ENCODE peak calls at places on chromosomes 12 and 14, in eight cellular contexts. K is K562, N is IMR-90, D is fibroblast of the aortic adventitia, I is foreskin fibroblast, Z is stomach, U is prostate gland, W is gastrocnemius medialis. Q is an unnamed sample.

GRCh38 chr12:115370650-115371049 is 686.7 kb upstream of the TBX3 start:
- DNase-seq in I (no peak), W (no peak), Z (no peak), N (no peak), D (no peak), U (no peak), K (no peak), Q (no peak)

GRCh38 chr14:55731881-55732498 is 152.0 kb downstream of the KTN1 start:
- DNase-seq in K (no peak), Z (peak; percentile 62), U (no peak), W (no peak), I (peak; percentile 58), D (peak; percentile 44), N (peak; percentile 24), Q (peak; percentile 25)

GRCh38 chr12:12502813-12503146 is 59.9 kb downstream of the DUSP16 start:
- DNase-seq in K (no peak), Z (no peak), U (no peak), N (no peak), W (no peak), D (no peak), I (no peak), Q (no peak)

GRCh38 chr14:51293149-51293925 is 53.3 kb downstream of the TMX1 start:
- DNase-seq in Z (no peak), W (peak; percentile 15), K (no peak), N (peak; percentile 75), U (no peak), D (peak; percentile 93), I (peak; percentile 55), Q (peak; percentile 36)

GRCh38 chr14:100067481-100067880 is 2.3 kb downstream of the EVL start:
- DNase-seq in D (no peak), N (no peak), W (no peak), U (no peak), K (no peak), Z (no peak), I (no peak), Q (no peak)

GRCh38 chr14:71533396-71533795 is 398.8 kb upstream of the RGS6 start:
- DNase-seq in D (peak; percentile 58), U (no peak), I (peak; percentile 19), W (no peak), N (peak; percentile 50), K (no peak), Z (no peak), Q (peak; percentile 59)

GRCh38 chr12:95802482-95803264 is 12.1 kb upstream of the NTN4 start:
- DNase-seq in K (no peak), Z (no peak), I (peak; percentile 93), W (no peak), U (peak; percentile 39), D (peak; percentile 89), N (peak; percentile 93), Q (peak; percentile 81)

GRCh38 chr12:75854681-75855309 is 176.8 kb downstream of the PHLDA1 start:
- DNase-seq in Z (no peak), W (no peak), U (no peak), N (peak; percentile 35), K (no peak), I (peak; percentile 85), D (peak; percentile 93), Q (peak; percentile 90)

GRCh38 chr14:28012629-28013415 is 753.8 kb upstream of the FOXG1 start:
- DNase-seq in U (no peak), N (no peak), Z (no peak), W (no peak), D (no peak), K (no peak), I (no peak), Q (no peak)

GRCh38 chr14:77320238-77320935 is at the start of gene POMT2:
- DNase-seq in U (peak; percentile 93), W (peak; percentile 94), Z (peak; percentile 95), I (peak; percentile 96), K (peak; percentile 90), N (peak; percentile 79), D (peak; percentile 78), Q (peak; percentile 81)

GRCh38 chr14:59870277-59871165 is at the start of gene RTN1:
- DNase-seq in W (peak; percentile 20), D (peak; percentile 22), N (peak; percentile 29), Z (peak; percentile 43), I (peak; percentile 75), U (peak; percentile 56), K (peak; percentile 6), Q (peak; percentile 28)
- TF ChIP-seq CTCF in W (no peak), D (no peak), N (no peak), Z (no peak), I (no peak), U (no peak), K (no peak), Q (no peak)

GRCh38 chr12:122080149-122081107 is 1.9 kb downstream of the MLXIP start:
- DNase-seq in D (peak; percentile 93), N (peak; percentile 86), U (peak; percentile 60), Z (peak; percentile 54), I (peak; percentile 93), K (no peak), W (peak; percentile 77), Q (peak; percentile 94)

GRCh38 chr12:122081108-122081696 is 2.6 kb downstream of the MLXIP start:
- DNase-seq in U (no peak), I (peak; percentile 64), Z (no peak), K (no peak), D (peak; percentile 88), W (no peak), N (no peak), Q (peak; percentile 53)

GRCh38 chr12:122082621-122083356 is 4.2 kb downstream of the MLXIP start:
- DNase-seq in D (no peak), U (no peak), K (no peak), N (no peak), Z (no peak), W (no peak), I (no peak), Q (no peak)

GRCh38 chr12:122079532-122080081 is 1.1 kb downstream of the MLXIP start:
- DNase-seq in I (peak; percentile 37), N (no peak), Z (no peak), W (peak; percentile 78), K (no peak), D (peak; percentile 25), U (no peak), Q (no peak)

GRCh38 chr12:122081697-122082221 is 3.2 kb downstream of the MLXIP start:
- DNase-seq in W (no peak), U (no peak), I (peak; percentile 69), D (peak; percentile 78), N (peak; percentile 55), K (no peak), Z (no peak), Q (peak; percentile 82)
- H3K4me3 ChIP-seq in W (peak overlapping the region; percentile 86), U (peak overlapping the region; percentile 4), I (peak overlapping the region; percentile 77), D (peak overlapping the region; percentile 89), N (peak overlapping the region; percentile 19), K (peak overlapping the region; percentile 74), Z (peak overlapping the region; percentile 76), Q (peak overlapping the region; percentile 86)

GRCh38 chr14:63205850-63206249 is 1.6 kb downstream of the RHOJ start:
- DNase-seq in W (no peak), Z (no peak), I (no peak), K (no peak), N (peak; percentile 28), U (no peak), D (peak; percentile 49), Q (no peak)

GRCh38 chr14:63203015-63203414 is 1.2 kb upstream of the RHOJ start:
- DNase-seq in D (no peak), W (no peak), K (no peak), Z (no peak), N (no peak), I (no peak), U (no peak), Q (no peak)

GRCh38 chr14:63205281-63205575 is 985 bp downstream of the RHOJ start:
- DNase-seq in I (no peak), W (no peak), U (no peak), D (peak; percentile 56), K (no peak), N (no peak), Z (no peak), Q (peak; percentile 8)

GRCh38 chr14:63204407-63205280 is at the start of gene RHOJ:
- DNase-seq in D (peak; percentile 45), U (no peak), Z (no peak), N (peak; percentile 32), I (peak; percentile 54), K (no peak), W (no peak), Q (peak; percentile 2)

GRCh38 chr14:63203618-63204406 is 431 bp upstream of the RHOJ start:
- DNase-seq in K (no peak), I (peak; percentile 96), W (peak; percentile 62), N (peak; percentile 99), D (peak; percentile 98), U (peak; percentile 36), Z (peak; percentile 47), Q (peak; percentile 88)
- TF ChIP-seq CTCF in K (no peak), I (peak; percentile 29), W (no peak), N (peak; percentile 38), D (peak; percentile 31), U (no peak), Z (no peak), Q (peak; percentile 11)

DNA sequence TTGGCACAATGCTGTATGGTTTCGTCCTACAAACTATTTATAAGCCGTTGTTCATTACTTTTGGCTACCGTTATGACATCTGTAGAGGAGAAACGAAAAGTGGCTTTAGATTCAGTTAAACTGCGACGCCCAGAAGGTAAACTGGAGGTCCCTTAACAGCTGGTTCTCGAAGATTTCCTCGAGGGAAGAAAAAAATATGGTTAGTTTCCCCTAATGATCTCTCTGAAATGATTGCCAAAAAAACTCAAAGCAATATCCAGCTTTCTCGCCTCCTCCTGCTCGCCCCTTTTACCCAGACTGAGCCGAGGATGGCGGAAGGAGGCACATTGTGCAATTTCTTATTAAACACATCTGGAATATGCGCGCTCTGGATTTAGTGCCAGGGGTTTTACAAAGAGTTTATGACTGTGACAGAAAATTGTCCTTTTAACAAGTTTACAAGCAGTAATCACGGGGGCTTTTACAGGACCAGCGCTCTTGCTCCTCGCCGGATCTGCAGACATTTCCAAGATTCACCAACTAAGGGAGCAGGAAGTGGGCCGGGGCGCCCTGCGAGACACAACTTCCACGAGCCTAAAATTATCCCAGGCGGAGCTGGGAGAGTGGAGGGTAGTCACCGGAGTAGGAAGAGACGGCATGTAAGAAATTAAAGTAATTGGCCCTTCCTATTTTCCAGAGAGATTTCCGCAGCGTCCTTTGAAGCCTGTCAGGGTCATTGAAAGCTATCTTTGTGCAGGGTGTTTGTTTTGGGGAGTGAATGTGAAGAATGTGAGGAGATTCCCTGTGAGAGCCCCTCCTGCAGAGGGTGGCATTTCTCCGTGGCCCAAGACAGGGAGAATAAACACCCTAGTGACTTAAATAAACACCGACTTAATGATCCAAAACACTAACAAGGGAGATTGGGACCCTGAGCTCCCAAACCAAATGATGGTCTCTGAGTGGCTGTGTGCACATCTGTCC is 5.6 kb downstream of the SIX1 start:
- DNase-seq in Z (no peak), N (peak; percentile 24), I (peak; percentile 82), D (no peak), U (peak; percentile 29), W (no peak), K (no peak), Q (peak; percentile 66)
- H3K4me3 ChIP-seq in Z (no peak overlapping the region), N (no peak overlapping the region), I (peak overlapping the region; percentile 29), D (no peak overlapping the region), U (peak overlapping the region; percentile 7), W (peak overlapping the region; percentile 55), K (no peak overlapping the region), Q (no peak overlapping the region)

Q was measured in fibroblast of mammary gland.